ENCODE peak calls at places on chromosomes 13 and 19, in six cellular contexts. Q, N, F, C, Y and O are unnamed samples.

GRCh38 chr13:108426893-108427292 is 157.4 kb downstream of the TNFSF13B start:
- DNase-seq in Q (no peak), N (no peak), F (no peak), C (no peak), Y (no peak), O (no peak)

GRCh38 chr13:48715977-48716376 is 62.2 kb downstream of the CYSLTR2 start:
- DNase-seq in Q (no peak), N (no peak), F (no peak), C (no peak), Y (no peak), O (no peak)

GRCh38 chr19:925087-925911 is 536 bp upstream of the ARID3A start:
- DNase-seq in Q (peak; percentile 59), N (peak; percentile 66), F (no peak), C (peak; percentile 96), Y (no peak), O (peak; percentile 53)

GRCh38 chr19:55390461-55390880 is 4.7 kb downstream of the RPL28 start:
- DNase-seq in Q (no peak), N (no peak), F (no peak), C (no peak), Y (no peak), O (no peak)

GRCh38 chr13:28684257-28684656 is 25.3 kb downstream of the POMP start:
- DNase-seq in Q (no peak), N (no peak), F (no peak), C (no peak), Y (no peak), O (no peak)

GRCh38 chr13:26695360-26695705 is 65.3 kb downstream of the GPR12 start:
- DNase-seq in Q (no peak), N (no peak), F (no peak), C (no peak), Y (no peak), O (no peak)

GRCh38 chr19:45074744-45075143 is 1.5 kb downstream of the ZNF296 start:
- DNase-seq in Q (no peak), N (no peak), F (no peak), C (no peak), Y (no peak), O (no peak)

GRCh38 chr13:106423530-106423929 is 111.9 kb downstream of the EFNB2 start:
- DNase-seq in Q (no peak), N (no peak), F (no peak), C (no peak), Y (no peak), O (no peak)

GRCh38 chr13:51676739-51677138 is 92.5 kb downstream of the WDFY2 start:
- DNase-seq in Q (no peak), N (no peak), F (no peak), C (no peak), Y (no peak), O (no peak)

GRCh38 chr19:10052602-10053360 is 33.3 kb upstream of the SHFL start:
- DNase-seq in Q (no peak), N (no peak), F (no peak), C (no peak), Y (no peak), O (peak; percentile 49)

GRCh38 chr19:57334191-57334590 is 13.9 kb downstream of the ZNF543 start:
- DNase-seq in Q (no peak), N (no peak), F (no peak), C (no peak), Y (no peak), O (no peak)

GRCh38 chr19:39845621-39846175 is 481 bp downstream of the FBL start:
- DNase-seq in Q (no peak), N (peak; percentile 87), F (no peak), C (no peak), Y (no peak), O (no peak)

GRCh38 chr19:45847661-45848060 is 15.3 kb downstream of the SYMPK start:
- DNase-seq in Q (no peak), N (no peak), F (no peak), C (no peak), Y (no peak), O (no peak)